ENCODE peak calls at places on chromosomes 11 and 22, in four cellular contexts. F is progenitor cell of endocrine pancreas, H is GM06990, D is caudate nucleus. Z is an unnamed sample.

GRCh38 chr22:49365191-49365837 is 462.4 kb downstream of the BRD1 start:
- DNase-seq in F (no peak), H (no peak), D (no peak), Z (no peak)

GRCh38 chr11:23112987-23113886 is 253.0 kb upstream of the CCDC179 start:
- DNase-seq in F (no peak), H (no peak), D (no peak), Z (no peak)

GRCh38 chr11:106988151-106988806 is 30.0 kb downstream of the GUCY1A2 start:
- DNase-seq in F (no peak), H (no peak), D (no peak), Z (no peak)

GRCh38 chr11:116539211-116539610 is 233.6 kb downstream of the BUD13 start:
- DNase-seq in F (no peak), H (no peak), D (no peak), Z (no peak)

GRCh38 chr22:48182896-48183805 is 1420.7 kb downstream of the TBC1D22A start:
- DNase-seq in F (no peak), H (no peak), D (no peak), Z (no peak)

GRCh38 chr11:75425422-75425821 is 7.6 kb downstream of the KLHL35 start:
- DNase-seq in F (no peak), H (no peak), D (no peak), Z (no peak)

GRCh38 chr22:32684822-32685187 is 116.7 kb upstream of the TIMP3 start:
- DNase-seq in F (no peak), H (no peak), D (no peak), Z (no peak)

GRCh38 chr11:79950172-79950571 is 509.3 kb upstream of the TENM4 start:
- DNase-seq in F (no peak), H (no peak), D (no peak), Z (no peak)

GRCh38 chr22:43274595-43275240 is 68.5 kb downstream of the SCUBE1 start:
- DNase-seq in F (no peak), H (no peak), D (no peak), Z (no peak)

GRCh38 chr22:43956805-43957463 is 1.7 kb downstream of the SAMM50 start:
- DNase-seq in F (no peak), H (no peak), D (no peak), Z (no peak)